ENCODE peak calls at places on chromosomes 5 and 9, in ten cellular contexts. J, X, W, H, T, P, D, Q, G and A are unnamed samples.

GRCh38 chr9:97802276-97802675 is 50.8 kb upstream of the FOXE1 start:
- DNase-seq in P (no peak), X (peak), T (no peak), W (no peak), D (peak), H (no peak), Q (peak), J (no peak), G (no peak), A (no peak)

GRCh38 chr5:77635617-77636422 is 2.7 kb downstream of the OTP start:
- DNase-seq in T (no peak), Q (no peak), G (no peak), X (no peak), J (no peak), W (no peak), P (no peak), D (peak), H (no peak), A (no peak)

GRCh38 chr5:13658761-13659160 is 285.7 kb downstream of the DNAH5 start:
- DNase-seq in X (no peak), G (no peak), T (no peak), H (no peak), D (peak), W (no peak), Q (no peak), J (no peak), P (no peak), A (no peak)

GRCh38 chr5:32098291-32098690 is 75.8 kb downstream of the GOLPH3 start:
- DNase-seq in X (no peak), Q (no peak), P (no peak), T (no peak), D (no peak), J (no peak), W (no peak), G (no peak), H (no peak), A (no peak)

GRCh38 chr5:19987594-19988345 is at the start of gene CDH18:
- DNase-seq in G (no peak), Q (peak), J (no peak), H (peak), X (peak), W (no peak), P (peak), D (peak), T (peak), A (peak)

GRCh38 chr5:111095982-111096381 is 3.8 kb downstream of the WDR36 start:
- DNase-seq in X (no peak), G (no peak), J (no peak), T (no peak), P (no peak), Q (no peak), W (no peak), H (no peak), D (no peak), A (no peak)

GRCh38 chr5:132239776-132240175 is 12.1 kb upstream of the P4HA2 start:
- DNase-seq in J (no peak), P (no peak), G (no peak), X (no peak), T (no peak), D (no peak), H (no peak), W (no peak), Q (no peak), A (no peak)

GRCh38 chr5:42995152-42995751 is 44.9 kb downstream of the ANXA2R start:
- DNase-seq in W (no peak), J (no peak), Q (peak), X (no peak), D (no peak), T (no peak), G (no peak), P (no peak), H (no peak), A (no peak)

GRCh38 chr5:103866169-103866568 is 303.6 kb upstream of the NUDT12 start:
- DNase-seq in J (no peak), X (no peak), T (no peak), D (no peak), P (no peak), Q (peak), W (no peak), H (no peak), G (no peak), A (no peak)

GRCh38 chr9:91949946-91950664 is at the start of gene ROR2:
- DNase-seq in P (peak), X (no peak), W (no peak), H (no peak), T (peak), J (no peak), Q (peak), G (peak), D (peak), A (no peak)

GRCh38 chr9:84969736-84970135 is 300.2 kb downstream of the NTRK2 start:
- DNase-seq in W (no peak), Q (no peak), D (no peak), J (no peak), G (no peak), P (no peak), T (no peak), X (no peak), H (no peak), A (no peak)

GRCh38 chr9:73583590-73583989 is 431.9 kb downstream of the ANXA1 start:
- DNase-seq in Q (no peak), T (no peak), J (no peak), W (no peak), D (peak), H (no peak), X (no peak), G (no peak), P (no peak), A (peak)

GRCh38 chr9:89750117-89750551 is 145.3 kb downstream of the GADD45G start:
- DNase-seq in X (no peak), Q (no peak), W (no peak), J (peak), D (no peak), P (no peak), T (no peak), G (no peak), H (no peak), A (no peak)

GRCh38 chr5:180959661-180960060 is 29.0 kb upstream of the BTNL3 start:
- DNase-seq in J (no peak), G (no peak), P (no peak), Q (no peak), W (no peak), H (no peak), D (no peak), T (no peak), X (no peak), A (no peak)

GRCh38 chr9:86275962-86276361 is 6.4 kb downstream of the ISCA1 start:
- DNase-seq in D (peak), W (no peak), T (no peak), J (no peak), G (no peak), Q (peak), X (no peak), P (no peak), H (no peak), A (no peak)
- TF ChIP-seq CTCF in D (peak), W (peak), T (peak), J (peak), G (peak), Q (peak), X (peak), P (no peak), H (peak), A (peak)

DNA sequence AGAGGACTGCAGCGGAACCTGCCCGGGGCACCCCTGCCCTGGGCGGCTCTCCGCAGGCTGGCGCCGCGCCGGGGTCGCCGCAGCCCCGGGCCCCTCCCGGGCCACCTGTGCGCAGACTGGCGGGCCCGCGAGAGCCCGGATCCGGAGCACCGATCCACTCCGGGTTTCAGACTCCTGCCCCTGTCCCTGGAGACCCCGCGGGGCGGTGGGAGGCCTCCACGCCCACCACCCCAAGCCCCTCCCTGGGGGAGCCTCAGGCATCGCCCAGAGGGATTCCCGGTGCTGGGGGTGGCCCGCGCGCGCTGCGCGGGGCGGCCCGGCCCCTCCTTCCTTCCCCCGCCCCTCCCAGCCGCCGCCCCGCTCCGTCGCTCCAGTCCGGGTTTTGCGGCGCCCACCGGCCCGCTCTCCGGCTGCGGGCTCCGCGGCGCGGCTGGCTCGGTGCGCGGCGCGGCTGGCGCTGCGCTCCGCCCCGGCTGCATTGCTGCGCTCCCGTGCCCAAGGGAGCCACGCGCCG is at the start of gene UNC5A:
- DNase-seq in H (no peak), J (no peak), T (peak), X (no peak), P (no peak), G (peak), W (no peak), Q (peak), D (peak), A (no peak)
- H3K4me3 ChIP-seq in H (peak), J (peak), T (peak), X (peak), P (peak), G (no peak), W (peak), Q (peak), D (no peak), A (peak)

GRCh38 chr9:122071716-122072115 is 21.4 kb downstream of the TTLL11 start:
- DNase-seq in T (no peak), D (no peak), P (no peak), J (no peak), G (no peak), W (no peak), H (no peak), Q (no peak), X (no peak), A (no peak)
- TF ChIP-seq CTCF in T (no peak), D (no peak), P (no peak), J (no peak), G (no peak), W (no peak), H (no peak), Q (no peak), X (no peak), A (no peak)

GRCh38 chr9:86406366-86406765 is 52.2 kb upstream of the TUT7 start:
- DNase-seq in J (no peak), Q (peak), T (no peak), D (peak), P (no peak), X (peak), G (no peak), H (peak), W (no peak), A (no peak)

GRCh38 chr9:86408121-86408520 is 53.9 kb upstream of the TUT7 start:
- DNase-seq in Q (peak), J (no peak), X (no peak), P (no peak), G (no peak), W (no peak), T (no peak), H (no peak), D (peak), A (no peak)

GRCh38 chr9:86407022-86407421 is 52.8 kb upstream of the TUT7 start:
- DNase-seq in D (peak), J (no peak), G (no peak), T (no peak), W (no peak), P (no peak), H (no peak), Q (peak), X (peak), A (no peak)

GRCh38 chr9:86405086-86405491 is 50.9 kb upstream of the TUT7 start:
- DNase-seq in Q (peak), H (no peak), P (no peak), W (no peak), J (no peak), T (no peak), X (no peak), D (no peak), G (no peak), A (no peak)

DNA sequence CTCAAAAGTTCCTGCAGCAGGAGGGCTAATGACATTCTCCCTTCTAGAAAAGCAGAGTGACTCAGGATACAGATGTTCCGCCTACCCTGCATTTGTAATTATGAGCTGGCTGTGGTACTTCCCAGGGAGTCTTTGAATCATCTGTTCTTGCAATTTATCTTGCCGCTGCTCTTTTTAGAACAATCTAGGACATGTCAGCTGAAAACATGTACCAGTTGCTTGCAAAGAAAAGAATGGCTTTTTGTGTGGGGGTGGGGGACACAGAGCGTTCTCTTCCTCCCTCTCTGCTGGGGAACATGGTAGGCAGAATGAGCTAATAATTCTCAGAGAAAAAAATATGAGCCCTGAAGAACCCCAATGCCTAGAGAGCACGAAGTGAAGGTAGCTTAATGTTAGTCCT is 51.7 kb upstream of the TUT7 start:
- DNase-seq in X (peak), H (peak), J (no peak), T (no peak), G (no peak), D (peak), W (peak), P (no peak), Q (peak), A (peak)
- H3K4me3 ChIP-seq in X (no peak), H (no peak), J (no peak), T (peak), G (no peak), D (peak), W (no peak), P (no peak), Q (no peak), A (no peak)